ENCODE peak calls at places on chromosomes 1 and 21, in seven cellular contexts. N is stimulated activated CD4-positive, alpha-beta T cell treated with anti-CD3 and anti-CD28 coated beads, Interleukin-1b, Interleukin-23, amount 100 ng/mL, for 4 hours; L is AG09309; D is stomach; Q is A172; J is skeletal muscle cell; S is posterior cingulate gyrus. H is an unnamed sample.

GRCh38 chr1:15948600-15949452 is 27.1 kb downstream of the ZBTB17 start:
- DNase-seq in N (no peak), L (peak), D (peak), Q (peak), J (peak), S (peak), H (peak)

GRCh38 chr1:29164588-29164987 is 17.1 kb downstream of the SRSF4 start:
- DNase-seq in N (no peak), L (no peak), D (no peak), Q (no peak), J (no peak), S (no peak), H (no peak)

GRCh38 chr1:86062458-86062857 is 94.1 kb downstream of the COL24A1 start:
- DNase-seq in N (no peak), L (no peak), D (no peak), Q (no peak), J (no peak), S (no peak), H (no peak)

GRCh38 chr1:162191396-162192322 is 122.2 kb downstream of the NOS1AP start:
- DNase-seq in N (no peak), L (no peak), D (no peak), Q (peak), J (no peak), S (no peak), H (no peak)

GRCh38 chr1:17260738-17261137 is 11.8 kb downstream of the PADI3 start:
- DNase-seq in N (no peak), L (no peak), D (no peak), Q (no peak), J (no peak), S (no peak), H (no peak)

GRCh38 chr1:209723761-209724693 is 19.4 kb downstream of the HSD11B1 start:
- DNase-seq in N (peak), L (no peak), D (no peak), Q (no peak), J (no peak), S (no peak), H (no peak)

GRCh38 chr21:31941694-31942093 is 68.9 kb downstream of the HUNK start:
- DNase-seq in N (no peak), L (no peak), D (no peak), Q (no peak), J (no peak), S (no peak), H (no peak)

GRCh38 chr1:87024936-87025537 is 110.6 kb downstream of the HS2ST1 start:
- DNase-seq in N (no peak), L (peak), D (no peak), Q (peak), J (peak), S (no peak), H (no peak)

GRCh38 chr1:46221749-46222148 is 18.6 kb downstream of the LURAP1 start:
- DNase-seq in N (no peak), L (no peak), D (no peak), Q (no peak), J (no peak), S (peak), H (peak)

GRCh38 chr1:119108993-119109392 is 31.5 kb downstream of the WARS2 start:
- DNase-seq in N (no peak), L (no peak), D (no peak), Q (no peak), J (peak), S (no peak), H (no peak)

GRCh38 chr1:231691618-231692259 is 65.1 kb downstream of the DISC1 start:
- DNase-seq in N (no peak), L (no peak), D (no peak), Q (peak), J (no peak), S (peak), H (no peak)

GRCh38 chr1:89589515-89589914 is 43.4 kb upstream of the LRRC8C start:
- DNase-seq in N (no peak), L (peak), D (no peak), Q (no peak), J (peak), S (no peak), H (no peak)

GRCh38 chr1:23178931-23179330 is 10.3 kb upstream of the LUZP1 start:
- DNase-seq in N (no peak), L (no peak), D (no peak), Q (no peak), J (no peak), S (no peak), H (no peak)

GRCh38 chr1:232316864-232317263 is 313.1 kb downstream of the SIPA1L2 start:
- DNase-seq in N (no peak), L (no peak), D (no peak), Q (no peak), J (no peak), S (no peak), H (no peak)

GRCh38 chr1:201062511-201063189 is 39.1 kb upstream of the KIF21B start:
- DNase-seq in N (no peak), L (no peak), D (no peak), Q (no peak), J (no peak), S (no peak), H (no peak)

GRCh38 chr1:34745666-34746065 is 9.2 kb upstream of the GJB5 start:
- DNase-seq in N (no peak), L (no peak), D (no peak), Q (no peak), J (no peak), S (no peak), H (no peak)